ENCODE peak calls at places on chromosomes 12 and 14, in eight cellular contexts. Z, O, G, B, I, L, T and A are unnamed samples.

GRCh38 chr12:31120392-31121008 is 46.8 kb downstream of the DDX11 start:
- DNase-seq in Z (no peak), O (no peak), G (no peak), B (no peak), I (no peak), L (no peak), T (no peak), A (no peak)

GRCh38 chr14:37665479-37665878 is 70.0 kb downstream of the TTC6 start:
- DNase-seq in Z (no peak), O (no peak), G (no peak), B (no peak), I (no peak), L (no peak), T (no peak), A (no peak)

GRCh38 chr12:57429473-57430116 is 1.2 kb downstream of the R3HDM2 start:
- DNase-seq in Z (no peak), O (no peak), G (no peak), B (peak; percentile 20), I (no peak), L (no peak), T (no peak), A (no peak)

GRCh38 chr14:68942281-68943035 is 36.6 kb downstream of the ACTN1 start:
- DNase-seq in Z (no peak), O (no peak), G (no peak), B (no peak), I (no peak), L (no peak), T (no peak), A (no peak)

GRCh38 chr12:69087986-69088385 is 151.4 kb upstream of the CPSF6 start:
- DNase-seq in Z (no peak), O (no peak), G (no peak), B (no peak), I (no peak), L (no peak), T (no peak), A (no peak)

GRCh38 chr14:102258136-102258535 is 46.8 kb downstream of the MOK start:
- DNase-seq in Z (no peak), O (no peak), G (no peak), B (no peak), I (no peak), L (no peak), T (no peak), A (no peak)

GRCh38 chr14:102900631-102901571 is 21.6 kb upstream of the AMN start:
- DNase-seq in Z (no peak), O (no peak), G (no peak), B (no peak), I (no peak), L (no peak), T (no peak), A (no peak)

GRCh38 chr14:66603945-66604344 is 96.0 kb downstream of the GPHN start:
- DNase-seq in Z (no peak), O (no peak), G (no peak), B (no peak), I (no peak), L (no peak), T (no peak), A (no peak)

GRCh38 chr12:107411792-107412535 is 273.6 kb upstream of the PWP1 start:
- DNase-seq in Z (no peak), O (no peak), G (no peak), B (peak; percentile 78), I (no peak), L (no peak), T (no peak), A (peak; percentile 59)

GRCh38 chr12:27589419-27589818 is 65.4 kb downstream of the PPFIBP1 start:
- DNase-seq in Z (no peak), O (no peak), G (no peak), B (no peak), I (no peak), L (no peak), T (no peak), A (no peak)

GRCh38 chr14:69316449-69317391 is 56.8 kb downstream of the GALNT16 start:
- DNase-seq in Z (no peak), O (no peak), G (no peak), B (peak; percentile 99), I (peak; percentile 69), L (no peak), T (peak; percentile 1), A (peak; percentile 99)

GRCh38 chr14:93231129-93231979 is 24.3 kb downstream of the UBR7 start:
- DNase-seq in Z (peak; percentile 25), O (no peak), G (no peak), B (peak; percentile 66), I (peak; percentile 49), L (no peak), T (no peak), A (peak; percentile 19)

GRCh38 chr12:124586756-124587155 is 19.3 kb upstream of the NCOR2 start:
- DNase-seq in Z (peak; percentile 61), O (no peak), G (no peak), B (no peak), I (no peak), L (no peak), T (no peak), A (no peak)

GRCh38 chr12:2833810-2834209 is 1.0 kb downstream of the NRIP2 start:
- DNase-seq in Z (no peak), O (no peak), G (no peak), B (no peak), I (no peak), L (no peak), T (no peak), A (no peak)

GRCh38 chr12:108119126-108119973 is 9.7 kb upstream of the WSCD2 start:
- DNase-seq in Z (no peak), O (no peak), G (no peak), B (no peak), I (no peak), L (no peak), T (no peak), A (no peak)

GRCh38 chr14:31420013-31420318 is 384 bp downstream of the HEATR5A start:
- DNase-seq in Z (no peak), O (peak; percentile 29), G (no peak), B (no peak), I (peak; percentile 76), L (peak; percentile 3), T (peak; percentile 78), A (no peak)

GRCh38 chr12:130104114-130104513 is 58.1 kb upstream of the FZD10 start:
- DNase-seq in Z (no peak), O (no peak), G (no peak), B (no peak), I (no peak), L (no peak), T (no peak), A (no peak)

GRCh38 chr12:92259291-92259690 is 113.6 kb upstream of the BTG1 start:
- DNase-seq in Z (no peak), O (no peak), G (no peak), B (no peak), I (no peak), L (no peak), T (no peak), A (no peak)

GRCh38 chr12:93176166-93176565 is 201.6 kb upstream of the NUDT4 start:
- DNase-seq in Z (no peak), O (no peak), G (no peak), B (peak; percentile 73), I (no peak), L (no peak), T (no peak), A (peak; percentile 42)

GRCh38 chr12:89544730-89545184 is 18.9 kb upstream of the POC1B start:
- DNase-seq in Z (no peak), O (no peak), G (no peak), B (peak; percentile 36), I (peak; percentile 55), L (no peak), T (no peak), A (peak; percentile 76)

GRCh38 chr12:51424662-51425539 is at the start of gene SLC4A8:
- DNase-seq in Z (peak; percentile 97), O (peak; percentile 90), G (peak; percentile 70), B (peak; percentile 70), I (peak; percentile 88), L (peak; percentile 52), T (peak; percentile 99), A (peak; percentile 70)

GRCh38 chr14:67513631-67514108 is 19.4 kb upstream of the PLEKHH1 start:
- DNase-seq in Z (no peak), O (no peak), G (no peak), B (no peak), I (no peak), L (no peak), T (no peak), A (no peak)

GRCh38 chr12:79983969-79984629 is 49.2 kb upstream of the PPP1R12A start:
- DNase-seq in Z (no peak), O (no peak), G (no peak), B (peak; percentile 69), I (no peak), L (no peak), T (no peak), A (peak; percentile 9)

GRCh38 chr14:69073429-69073828 is 79.5 kb downstream of the DCAF5 start:
- DNase-seq in Z (no peak), O (no peak), G (no peak), B (no peak), I (no peak), L (no peak), T (no peak), A (no peak)

GRCh38 chr12:24470050-24470449 is 478.9 kb downstream of the BCAT1 start:
- DNase-seq in Z (peak; percentile 53), O (no peak), G (no peak), B (peak; percentile 72), I (no peak), L (no peak), T (no peak), A (peak; percentile 57)

GRCh38 chr14:92105845-92106094 is 612 bp downstream of the ATXN3 start:
- DNase-seq in Z (no peak), O (no peak), G (no peak), B (no peak), I (peak; percentile 71), L (no peak), T (no peak), A (no peak)

GRCh38 chr14:22391908-22392307 is 197.1 kb downstream of the DAD1 start:
- DNase-seq in Z (no peak), O (peak; percentile 49), G (no peak), B (peak; percentile 60), I (peak; percentile 62), L (no peak), T (peak; percentile 54), A (peak; percentile 29)

GRCh38 chr14:62654641-62655040 is 390.6 kb downstream of the KCNH5 start:
- DNase-seq in Z (no peak), O (no peak), G (no peak), B (peak; percentile 25), I (no peak), L (no peak), T (no peak), A (no peak)

GRCh38 chr12:111185889-111186227 is 183.0 kb downstream of the PHETA1 start:
- DNase-seq in Z (no peak), O (no peak), G (no peak), B (no peak), I (no peak), L (no peak), T (no peak), A (no peak)

GRCh38 chr12:52630104-52630500 is 11.7 kb upstream of the KRT73 start:
- DNase-seq in Z (no peak), O (no peak), G (no peak), B (no peak), I (no peak), L (no peak), T (no peak), A (no peak)